ENCODE peak calls at places on chromosomes 1 and 21, in seven cellular contexts. O is lung, B is tibial artery, P is GM23248, I is thyroid gland, A is neural crest cell, Y is foreskin fibroblast. S is an unnamed sample.

GRCh38 chr1:155860939-155861496 is 1.7 kb downstream of the SYT11 start:
- DNase-seq in O (no peak), B (no peak), P (peak), I (no peak), A (no peak), Y (no peak), S (no peak)

GRCh38 chr1:33268457-33268856 is 12.2 kb downstream of the ZNF362 start:
- DNase-seq in O (no peak), B (peak), P (no peak), I (no peak), A (no peak), Y (no peak), S (no peak)

GRCh38 chr1:9321480-9321849 is 28.8 kb downstream of the SPSB1 start:
- DNase-seq in O (no peak), B (no peak), P (peak), I (peak), A (no peak), Y (no peak), S (no peak)

GRCh38 chr1:5743435-5744095 is 248.7 kb downstream of the NPHP4 start:
- DNase-seq in O (no peak), B (peak), P (no peak), I (no peak), A (no peak), Y (no peak), S (no peak)

GRCh38 chr1:227315500-227316346 is 2.6 kb downstream of the CDC42BPA start:
- DNase-seq in O (peak), B (no peak), P (peak), I (peak), A (no peak), Y (peak), S (peak)

GRCh38 chr1:21647431-21648373 is 21.5 kb downstream of the RAP1GAP start:
- DNase-seq in O (no peak), B (no peak), P (peak), I (peak), A (peak), Y (peak), S (peak)

GRCh38 chr1:43606624-43607023 is 43.3 kb upstream of the KDM4A start:
- DNase-seq in O (no peak), B (no peak), P (no peak), I (no peak), A (no peak), Y (no peak), S (no peak)

GRCh38 chr1:89608627-89609338 is 24.1 kb upstream of the LRRC8C start:
- DNase-seq in O (no peak), B (no peak), P (no peak), I (no peak), A (no peak), Y (no peak), S (no peak)

GRCh38 chr1:214476958-214477870 is 74.2 kb downstream of the PTPN14 start:
- DNase-seq in O (peak), B (no peak), P (peak), I (peak), A (no peak), Y (peak), S (no peak)

GRCh38 chr1:153968000-153968363 is 280 bp downstream of the CREB3L4 start:
- DNase-seq in O (peak), B (peak), P (peak), I (peak), A (no peak), Y (no peak), S (peak)

GRCh38 chr21:25092441-25093011 is 514.8 kb downstream of the MRPL39 start:
- DNase-seq in O (no peak), B (no peak), P (no peak), I (no peak), A (no peak), Y (no peak), S (no peak)

GRCh38 chr1:25695991-25696330 is 79.4 kb downstream of the MAN1C1 start:
- DNase-seq in O (no peak), B (peak), P (peak), I (no peak), A (no peak), Y (peak), S (no peak)

GRCh38 chr1:167454929-167455785 is 63.2 kb downstream of the CD247 start:
- DNase-seq in O (peak), B (peak), P (peak), I (peak), A (peak), Y (peak), S (peak)

GRCh38 chr1:77900687-77901293 is 12.4 kb downstream of the NEXN start:
- DNase-seq in O (no peak), B (no peak), P (peak), I (peak), A (no peak), Y (peak), S (peak)

GRCh38 chr1:197862671-197863070 is 39.8 kb upstream of the C1orf53 start:
- DNase-seq in O (no peak), B (no peak), P (peak), I (no peak), A (no peak), Y (no peak), S (no peak)

GRCh38 chr21:27694667-27695066 is 727.8 kb upstream of the ADAMTS5 start:
- DNase-seq in O (no peak), B (no peak), P (peak), I (no peak), A (no peak), Y (no peak), S (no peak)

GRCh38 chr1:38166461-38166860 is 119.9 kb upstream of the POU3F1 start:
- DNase-seq in O (no peak), B (no peak), P (no peak), I (no peak), A (no peak), Y (no peak), S (no peak)

GRCh38 chr1:159492575-159493323 is 43.1 kb downstream of the OR10J5 start:
- DNase-seq in O (no peak), B (no peak), P (peak), I (no peak), A (no peak), Y (no peak), S (no peak)

GRCh38 chr21:45209046-45209445 is 78.6 kb downstream of the POFUT2 start:
- DNase-seq in O (no peak), B (no peak), P (peak), I (no peak), A (no peak), Y (peak), S (no peak)

GRCh38 chr1:208333676-208334075 is 89.5 kb upstream of the PLXNA2 start:
- DNase-seq in O (no peak), B (no peak), P (no peak), I (no peak), A (no peak), Y (no peak), S (no peak)

GRCh38 chr1:53683986-53684740 is 54.8 kb downstream of the GLIS1 start:
- DNase-seq in O (no peak), B (no peak), P (no peak), I (no peak), A (no peak), Y (peak), S (no peak)